ENCODE peak calls at places on chromosome 16, in four cellular contexts. V is cardiac muscle cell, I is AG10803, Z is Peyer's patch. M is an unnamed sample.

GRCh38 chr16:12504312-12504711 is 299.4 kb downstream of the CPPED1 start:
- DNase-seq in Z (no peak), I (no peak), V (no peak), M (no peak)

GRCh38 chr16:20291807-20292206 is 35.5 kb downstream of the GP2 start:
- DNase-seq in V (no peak), I (no peak), Z (no peak), M (no peak)

GRCh38 chr16:85296859-85297698 is 184.8 kb upstream of the CIBAR2 start:
- DNase-seq in Z (peak; percentile 66), I (peak; percentile 29), V (peak; percentile 48), M (peak; percentile 56)

GRCh38 chr16:35449663-35450062 is 1990.3 kb downstream of the TP53TG3F start:
- DNase-seq in Z (no peak), V (no peak), I (no peak), M (no peak)

GRCh38 chr16:24689128-24689527 is 40.3 kb upstream of the TNRC6A start:
- DNase-seq in Z (no peak), I (peak; percentile 79), V (peak; percentile 38), M (peak; percentile 12)

GRCh38 chr16:18979936-18980335 is 3.8 kb upstream of the TMC7 start:
- DNase-seq in I (no peak), Z (no peak), V (no peak), M (no peak)

GRCh38 chr16:60945225-60945624 is 1091.0 kb downstream of the CDH8 start:
- DNase-seq in I (no peak), V (peak; percentile 81), Z (no peak), M (no peak)

GRCh38 chr16:50719401-50720337 is 22.2 kb upstream of the CYLD start:
- DNase-seq in V (no peak), I (no peak), Z (no peak), M (no peak)

GRCh38 chr16:80231118-80231515 is 309.7 kb upstream of the DYNLRB2 start:
- DNase-seq in I (peak; percentile 70), Z (no peak), V (no peak), M (no peak)

GRCh38 chr16:82118749-82119148 is 51.3 kb downstream of the MPHOSPH6 start:
- DNase-seq in V (no peak), Z (no peak), I (no peak), M (no peak)

GRCh38 chr16:87930456-87930855 is 5.9 kb downstream of the CA5A start:
- DNase-seq in Z (no peak), I (no peak), V (peak; percentile 23), M (no peak)

GRCh38 chr16:87539113-87539512 is 46.3 kb upstream of the ZCCHC14 start:
- DNase-seq in V (no peak), Z (no peak), I (no peak), M (no peak)

GRCh38 chr16:588639-588888 is 1.3 kb upstream of the RAB40C start:
- DNase-seq in Z (peak; percentile 74), V (peak; percentile 77), I (peak; percentile 62), M (peak; percentile 60)

GRCh38 chr16:80913397-80913796 is 93.3 kb downstream of the CMC2 start:
- DNase-seq in Z (no peak), V (no peak), I (no peak), M (no peak)

GRCh38 chr16:2086812-2087425 is 39.1 kb downstream of the TSC2 start:
- DNase-seq in V (no peak), Z (no peak), I (no peak), M (no peak)

GRCh38 chr16:28491080-28491969 is 549 bp downstream of the CLN3 start:
- DNase-seq in I (peak; percentile 9), V (peak; percentile 52), Z (peak; percentile 70), M (no peak)

GRCh38 chr16:15597135-15597534 is 45.8 kb downstream of the MARF1 start:
- DNase-seq in I (no peak), Z (no peak), V (no peak), M (no peak)

GRCh38 chr16:9412362-9413311 is 321.2 kb downstream of the HAPSTR1 start:
- DNase-seq in V (no peak), Z (no peak), I (no peak), M (no peak)

GRCh38 chr16:79318137-79318899 is 282.2 kb downstream of the MAF start:
- DNase-seq in V (no peak), Z (no peak), I (no peak), M (no peak)

GRCh38 chr16:21523411-21524067 is 75.8 kb upstream of the METTL9 start:
- DNase-seq in V (no peak), Z (no peak), I (no peak), M (no peak)

GRCh38 chr16:89563639-89564392 is 3.3 kb downstream of the RPL13 start:
- DNase-seq in Z (no peak), V (no peak), I (no peak), M (no peak)

GRCh38 chr16:89565506-89566372 is 5.3 kb downstream of the RPL13 start:
- DNase-seq in Z (peak; percentile 73), V (peak; percentile 48), I (no peak), M (peak; percentile 65)

GRCh38 chr16:89562939-89563338 is 2.5 kb downstream of the RPL13 start:
- DNase-seq in V (no peak), I (no peak), Z (no peak), M (no peak)

GRCh38 chr16:89564476-89565255 is 4.2 kb downstream of the RPL13 start:
- DNase-seq in I (no peak), V (peak; percentile 32), Z (no peak), M (peak; percentile 38)

GRCh38 chr16:89565256-89565505 is 4.7 kb downstream of the RPL13 start:
- DNase-seq in V (no peak), Z (no peak), I (no peak), M (no peak)
- H3K4me3 ChIP-seq in V (no peak overlapping the region), Z (peak overlapping the region; percentile 20), I (no peak overlapping the region), M (no peak overlapping the region)

DNA sequence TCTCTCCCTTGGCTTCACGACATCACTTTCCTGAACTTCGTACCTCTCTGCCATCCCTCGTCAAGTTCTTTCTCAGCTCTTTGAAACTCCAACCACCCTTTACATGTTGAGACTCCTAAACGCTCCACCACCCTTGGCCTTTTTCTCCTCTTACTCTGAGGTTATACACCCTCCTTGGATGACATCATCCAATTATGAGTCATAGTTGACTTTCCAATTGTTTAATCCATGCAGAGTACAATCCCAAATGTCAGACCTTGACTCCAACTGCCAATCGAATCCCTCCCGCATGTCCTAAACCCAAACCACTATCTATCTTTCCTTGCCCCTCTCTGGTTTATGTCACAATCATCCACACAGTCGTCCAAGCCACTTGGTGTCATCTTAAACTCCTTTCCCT is 18.4 kb upstream of the C16orf82 start:
- DNase-seq in Z (no peak), I (no peak), V (no peak), M (no peak)
- H3K4me3 ChIP-seq in Z (no peak overlapping the region), I (no peak overlapping the region), V (no peak overlapping the region), M (no peak overlapping the region)

GRCh38 chr16:4011225-4011939 is 104.9 kb downstream of the ADCY9 start:
- DNase-seq in V (no peak), Z (no peak), I (no peak), M (no peak)
- H3K4me3 ChIP-seq in V (no peak overlapping the region), Z (no peak overlapping the region), I (no peak overlapping the region), M (peak overlapping the region; percentile 23)

GRCh38 chr16:11328172-11329079 is 16.8 kb upstream of the RMI2 start:
- DNase-seq in Z (peak; percentile 92), V (peak; percentile 28), I (peak; percentile 94), M (peak; percentile 39)
- H3K4me3 ChIP-seq in Z (peak overlapping the region; percentile 19), V (no peak overlapping the region), I (peak overlapping the region; percentile 29), M (no peak overlapping the region)

M was measured in small intestine.